ENCODE peak calls at places on chromosome 11, in nine cellular contexts. D is colonic mucosa, E is breast epithelium, R is SK-N-SH, X is IMR-90, O is GM23248, M is hepatocyte, W is upper lobe of right lung, V is mesendoderm. K is an unnamed sample. For H3K27me3, the result is how much of the 10 kb centered on the place peaks cover.

GRCh38 chr11:132037961-132038360 is 667.5 kb downstream of the NTM start:
- DNase-seq in V (no peak), M (no peak), E (no peak), W (no peak), R (no peak), X (no peak), D (no peak), O (no peak), K (peak)

GRCh38 chr11:122235615-122236014 is 119.6 kb upstream of the BLID start:
- DNase-seq in E (no peak), O (peak), R (no peak), X (peak), M (peak), W (no peak), V (no peak), D (no peak), K (peak)

GRCh38 chr11:47161134-47161854 is 15.4 kb downstream of the ARFGAP2 start:
- DNase-seq in W (no peak), V (peak), X (peak), E (no peak), O (peak), D (peak), M (peak), R (peak), K (no peak)

GRCh38 chr11:134229131-134229790 is 4.8 kb downstream of the VPS26B start:
- DNase-seq in X (no peak), V (no peak), R (no peak), E (no peak), M (no peak), W (no peak), O (peak), D (no peak), K (no peak)

GRCh38 chr11:37449146-37449545 is 851.1 kb upstream of the RAG2 start:
- DNase-seq in E (no peak), M (peak), O (peak), V (peak), W (no peak), X (peak), D (no peak), R (peak), K (no peak)

GRCh38 chr11:109644158-109644557 is 222.2 kb downstream of the C11orf87 start:
- DNase-seq in E (no peak), D (no peak), O (peak), V (peak), X (no peak), R (peak), M (peak), W (no peak), K (no peak)

GRCh38 chr11:92505689-92506088 is 281.1 kb downstream of the FAT3 start:
- DNase-seq in R (no peak), O (no peak), M (no peak), D (no peak), V (no peak), W (no peak), E (no peak), X (no peak), K (no peak)

GRCh38 chr11:59556883-59557205 is 45.5 kb downstream of the OR4D9 start:
- DNase-seq in X (no peak), W (no peak), D (no peak), R (peak), O (peak), V (no peak), E (no peak), M (no peak), K (no peak)

GRCh38 chr11:131544591-131544990 is 174.2 kb downstream of the NTM start:
- DNase-seq in X (no peak), W (no peak), M (no peak), V (peak), O (peak), R (no peak), D (no peak), E (no peak), K (no peak)

GRCh38 chr11:66470015-66470414 is 3.3 kb downstream of the PELI3 start:
- DNase-seq in X (no peak), D (no peak), R (no peak), W (no peak), V (peak), M (no peak), O (no peak), E (no peak), K (no peak)

GRCh38 chr11:11432621-11433319 is 79.7 kb upstream of the CSNK2A3 start:
- DNase-seq in W (no peak), X (no peak), O (no peak), M (no peak), V (no peak), D (no peak), R (no peak), E (no peak), K (no peak)

GRCh38 chr11:1549355-1550330 is 22.4 kb downstream of the DUSP8 start:
- DNase-seq in R (no peak), W (no peak), X (no peak), O (no peak), E (no peak), V (no peak), M (no peak), D (no peak), K (no peak)

GRCh38 chr11:19435306-19435989 is 194.7 kb upstream of the E2F8 start:
- DNase-seq in D (no peak), O (no peak), M (no peak), E (no peak), R (no peak), V (no peak), W (no peak), X (no peak), K (no peak)

GRCh38 chr11:72015511-72016061 is 16.9 kb downstream of the IL18BP start:
- DNase-seq in V (peak), X (peak), D (no peak), R (no peak), E (peak), O (peak), W (peak), M (peak), K (no peak)

GRCh38 chr11:57180141-57180561 is 1.6 kb upstream of the LRRC55 start:
- DNase-seq in O (no peak), R (no peak), D (no peak), W (no peak), M (no peak), V (peak), E (no peak), X (no peak), K (no peak)

GRCh38 chr11:59172345-59173079 is 580 bp downstream of the DTX4 start:
- DNase-seq in M (peak), D (peak), R (peak), X (no peak), W (peak), V (peak), E (no peak), O (peak), K (peak)

GRCh38 chr11:125275905-125276634 is 111.5 kb downstream of the PKNOX2 start:
- DNase-seq in W (no peak), V (no peak), O (peak), E (no peak), D (no peak), M (no peak), R (no peak), X (peak), K (no peak)

GRCh38 chr11:19987243-19987870 is 172.9 kb downstream of the DBX1 start:
- DNase-seq in W (no peak), E (no peak), V (peak), R (no peak), X (no peak), D (no peak), M (no peak), O (no peak), K (no peak)

GRCh38 chr11:57179701-57180100 is 2.1 kb upstream of the LRRC55 start:
- DNase-seq in E (no peak), D (no peak), R (no peak), W (no peak), V (peak), X (no peak), M (no peak), O (no peak), K (no peak)

GRCh38 chr11:120134106-120134930 is 3.6 kb downstream of the TRIM29 start:
- DNase-seq in W (peak), M (no peak), V (no peak), R (peak), O (no peak), D (peak), X (no peak), E (no peak), K (no peak)

GRCh38 chr11:2270322-2271076 is at the start of gene ASCL2:
- DNase-seq in V (no peak), E (peak), O (no peak), R (peak), X (no peak), D (peak), W (peak), M (peak), K (peak)

GRCh38 chr11:31844351-31844750 is 33.2 kb upstream of the PAX6 start:
- DNase-seq in E (no peak), D (no peak), R (no peak), O (no peak), X (no peak), W (no peak), V (no peak), M (no peak), K (no peak)

GRCh38 chr11:660281-660680 is 23.2 kb downstream of the DRD4 start:
- DNase-seq in E (no peak), V (no peak), O (no peak), M (no peak), X (no peak), D (no peak), R (no peak), W (no peak), K (no peak)

GRCh38 chr11:61553373-61554171 is 27.3 kb downstream of the SYT7 start:
- DNase-seq in E (no peak), O (no peak), D (no peak), V (no peak), X (no peak), R (peak), W (no peak), M (peak), K (no peak)

GRCh38 chr11:882593-882992 is 28.0 kb downstream of the CHID1 start:
- DNase-seq in E (no peak), V (no peak), X (no peak), R (no peak), M (no peak), D (no peak), O (no peak), W (no peak), K (no peak)

GRCh38 chr11:77435972-77436371 is 37.9 kb downstream of the PAK1 start:
- DNase-seq in O (no peak), M (no peak), W (no peak), X (no peak), V (no peak), E (no peak), R (no peak), D (no peak), K (no peak)

GRCh38 chr11:68113986-68114385 is 7.2 kb downstream of the CHKA start:
- DNase-seq in M (no peak), R (no peak), V (no peak), D (no peak), W (no peak), X (peak), O (peak), E (no peak), K (no peak)

GRCh38 chr11:42048141-42048540 is 588.7 kb upstream of the LRRC4C start:
- DNase-seq in M (no peak), D (no peak), X (no peak), V (no peak), W (no peak), R (no peak), E (no peak), O (no peak), K (no peak)

GRCh38 chr11:38384568-38384967 is 1786.5 kb upstream of the RAG2 start:
- DNase-seq in D (no peak), R (no peak), M (no peak), V (no peak), X (no peak), W (no peak), O (no peak), E (no peak), K (no peak)

GRCh38 chr11:75588067-75588481 is 26.0 kb downstream of the SERPINH1 start:
- DNase-seq in D (no peak), E (no peak), R (no peak), W (no peak), X (no peak), O (no peak), M (peak), V (no peak), K (no peak)

GRCh38 chr11:96332236-96332761 is 10.7 kb downstream of the MAML2 start:
- DNase-seq in R (no peak), X (no peak), V (no peak), O (peak), M (no peak), E (no peak), D (no peak), W (no peak), K (no peak)

GRCh38 chr11:65445604-65446445 is 23.2 kb downstream of the NEAT1 start:
- DNase-seq in W (no peak), D (no peak), R (no peak), O (peak), X (peak), V (no peak), M (no peak), E (no peak), K (no peak)

GRCh38 chr11:61815790-61816735 is 740 bp downstream of the FADS1 start:
- DNase-seq in M (peak), O (peak), D (peak), R (peak), X (peak), E (no peak), V (peak), W (peak), K (no peak)

GRCh38 chr11:67271548-67272284 is 5.4 kb downstream of the GRK2 start:
- DNase-seq in X (no peak), O (no peak), V (no peak), E (peak), M (no peak), R (no peak), W (peak), D (no peak), K (no peak)

DNA sequence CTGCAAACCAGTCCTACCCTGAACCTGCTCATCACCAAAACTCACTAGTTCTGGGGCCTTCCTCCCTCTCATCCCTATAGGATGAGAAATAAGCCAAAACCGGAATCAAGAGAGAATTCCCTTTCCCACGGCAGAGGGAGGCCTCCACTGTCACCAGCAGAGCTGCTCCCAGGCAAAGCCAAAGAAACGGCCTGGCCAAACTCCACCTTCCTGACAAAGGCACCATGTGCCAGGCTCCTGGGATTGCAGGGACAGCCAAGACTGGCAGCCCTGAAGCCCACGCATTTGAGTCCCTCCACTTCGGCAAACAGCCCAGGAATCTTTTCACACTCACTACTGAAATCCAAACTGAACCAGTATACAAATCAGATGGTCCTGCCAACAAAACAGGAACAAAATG is 6.2 kb downstream of the SMCO4 start:
- DNase-seq in E (no peak), R (no peak), O (peak), M (no peak), D (no peak), V (peak), W (no peak), X (no peak), K (no peak)
- H3K4me3 ChIP-seq in E (peak), R (no peak), O (no peak), M (no peak), D (no peak), V (no peak), W (peak), X (no peak), K (no peak)

GRCh38 chr11:13258855-13259254 is 18.7 kb upstream of the BMAL1 start:
- DNase-seq in D (no peak), R (no peak), V (peak), M (no peak), X (no peak), E (no peak), W (no peak), O (no peak), K (peak)

GRCh38 chr11:13261600-13262061 is 16.0 kb upstream of the BMAL1 start:
- DNase-seq in D (no peak), X (peak), E (no peak), W (no peak), M (no peak), O (peak), R (no peak), V (peak), K (peak)

GRCh38 chr11:13260963-13261599 is 16.5 kb upstream of the BMAL1 start:
- DNase-seq in O (peak), E (no peak), X (peak), V (no peak), R (no peak), M (no peak), D (no peak), W (no peak), K (peak)

GRCh38 chr11:13260196-13260962 is 17.2 kb upstream of the BMAL1 start:
- DNase-seq in E (no peak), D (no peak), X (no peak), V (no peak), W (no peak), M (no peak), R (no peak), O (peak), K (peak)

DNA sequence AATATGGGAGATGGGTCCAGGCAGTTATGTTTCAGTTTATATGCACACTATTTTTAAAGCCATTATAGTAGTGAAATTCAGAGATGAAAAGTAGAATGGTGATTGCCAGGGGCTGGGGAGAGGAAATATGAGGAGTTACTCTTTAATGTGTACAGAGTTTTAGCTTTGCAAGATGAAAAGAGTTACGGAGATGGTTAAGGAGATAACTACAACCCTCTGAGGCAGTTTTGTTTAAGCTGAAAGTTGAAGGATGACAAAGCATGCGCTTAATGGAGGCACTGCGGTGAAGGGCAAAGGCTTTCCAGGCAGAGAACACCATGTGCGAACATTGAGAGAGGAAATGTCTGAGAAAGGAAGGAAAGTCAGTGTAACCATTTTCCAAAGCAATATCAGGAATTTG is 18.2 kb upstream of the BMAL1 start:
- DNase-seq in R (no peak), V (no peak), D (no peak), O (no peak), E (no peak), X (no peak), M (no peak), W (no peak), K (peak)
- H3K27me3 ChIP-seq in R (under half), V (under half), D (under half), O (under half), E (under half), X (under half), M (under half), W (under half), K (under half)

DNA sequence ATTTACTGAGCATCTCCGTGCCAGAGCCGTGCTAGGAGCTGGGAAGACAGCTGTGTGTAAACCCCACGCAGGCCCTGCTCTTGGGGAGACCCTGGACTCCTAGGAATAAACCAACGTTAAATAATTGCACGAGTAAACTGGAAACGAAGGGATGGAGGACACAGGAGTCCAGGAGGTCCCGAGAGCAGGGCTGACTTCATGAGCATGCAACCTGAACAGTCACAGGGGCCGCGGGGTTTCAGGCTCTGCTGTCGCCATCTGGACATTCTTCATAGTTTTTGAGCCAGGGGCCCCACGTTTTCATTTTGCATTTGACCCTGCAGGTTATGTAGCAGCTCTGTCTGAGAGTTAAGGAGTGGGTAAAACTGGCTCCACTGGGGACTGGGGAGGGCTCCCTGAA is 63.0 kb downstream of the PRDM11 start:
- DNase-seq in O (no peak), X (no peak), W (no peak), D (no peak), V (no peak), M (no peak), R (no peak), E (no peak), K (no peak)
- H3K4me3 ChIP-seq in O (no peak), X (no peak), W (no peak), D (no peak), V (no peak), M (no peak), R (no peak), E (no peak), K (peak)

DNA sequence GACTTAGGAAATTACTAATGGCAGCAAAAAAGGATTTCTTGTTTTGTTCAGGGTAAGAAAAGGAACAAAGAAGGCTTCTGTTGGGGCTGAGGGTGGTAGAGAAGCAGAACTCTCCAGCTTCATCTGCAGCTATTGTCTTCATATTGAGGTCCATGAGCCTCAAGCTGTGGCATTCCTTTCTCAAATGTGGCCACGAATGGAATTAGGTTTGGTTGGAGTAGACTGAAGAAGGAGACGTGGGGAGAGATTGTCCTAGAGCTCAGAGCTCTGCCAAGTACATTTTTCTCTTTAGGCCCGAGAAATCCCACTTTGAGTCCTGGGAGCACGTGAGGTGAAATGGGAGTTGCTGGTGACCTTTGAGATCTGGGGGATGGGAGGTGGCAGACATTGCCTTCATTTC is 25.8 kb upstream of the MYOD1 start:
- DNase-seq in W (no peak), V (no peak), R (no peak), M (no peak), E (no peak), D (no peak), X (no peak), O (no peak), K (no peak)
- H3K27me3 ChIP-seq in W (half or more), V (under half), R (under half), M (half or more), E (under half), D (under half), X (under half), O (half or more), K (under half)

GRCh38 chr11:14422052-14422813 is 63.2 kb upstream of the RRAS2 start:
- DNase-seq in X (peak), V (peak), M (peak), O (peak), E (peak), R (peak), W (peak), D (peak), K (peak)

GRCh38 chr11:14424096-14424495 is 65.1 kb upstream of the RRAS2 start:
- DNase-seq in R (no peak), O (peak), V (peak), W (no peak), M (no peak), D (no peak), E (no peak), X (peak), K (no peak)

GRCh38 chr11:14420223-14420622 is 61.2 kb upstream of the RRAS2 start:
- DNase-seq in W (no peak), M (no peak), E (no peak), O (no peak), R (no peak), D (no peak), X (no peak), V (peak), K (no peak)

GRCh38 chr11:14423633-14424032 is 64.7 kb upstream of the RRAS2 start:
- DNase-seq in W (no peak), M (no peak), E (no peak), R (no peak), D (no peak), O (peak), V (no peak), X (peak), K (no peak)

GRCh38 chr11:14422814-14423182 is 63.8 kb upstream of the RRAS2 start:
- DNase-seq in D (no peak), E (no peak), R (no peak), W (no peak), X (no peak), M (no peak), O (peak), V (peak), K (no peak)
- H3K4me3 ChIP-seq in D (no peak), E (no peak), R (no peak), W (no peak), X (no peak), M (no peak), O (no peak), V (no peak), K (no peak)

DNA sequence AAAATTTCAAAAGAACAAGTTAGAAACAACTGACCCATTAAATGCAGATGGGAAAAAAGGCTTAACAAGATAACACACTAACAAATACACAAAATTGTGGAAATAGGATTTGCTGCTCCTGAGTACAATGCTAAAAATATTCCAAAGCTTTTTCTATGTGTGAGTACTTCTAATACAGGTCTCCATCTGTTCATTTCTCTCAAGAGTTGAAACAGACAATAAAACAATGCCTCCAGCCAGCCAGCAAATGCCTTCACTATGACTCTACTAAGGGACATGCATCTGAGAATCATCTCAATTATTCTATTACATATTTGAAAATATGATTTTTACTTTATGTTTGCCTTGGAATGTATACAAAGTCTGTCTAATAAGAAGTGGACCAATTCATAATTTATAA is 119.0 kb downstream of the CADM1 start:
- DNase-seq in M (no peak), V (no peak), W (no peak), X (peak), E (no peak), D (no peak), O (no peak), R (no peak), K (no peak)
- H3K27me3 ChIP-seq in M (under half), V (under half), W (under half), X (under half), E (under half), D (under half), O (under half), R (under half), K (under half)